ENCODE peak calls at places on chromosome 7, in five cellular contexts. O, N, Y, I and J are unnamed samples.

GRCh38 chr7:106394526-106394925 is 109.7 kb upstream of the NAMPT start:
- DNase-seq in O (no peak), N (no peak), Y (no peak), I (no peak), J (no peak)

GRCh38 chr7:108244110-108244509 is 113.9 kb upstream of the LAMB4 start:
- DNase-seq in O (no peak), N (no peak), Y (no peak), I (no peak), J (no peak)

GRCh38 chr7:5361446-5362155 is 62.0 kb downstream of the TNRC18 start:
- DNase-seq in O (no peak), N (no peak), Y (no peak), I (no peak), J (no peak)

GRCh38 chr7:99308461-99309074 is 17.1 kb upstream of the ARPC1A start:
- DNase-seq in O (no peak), N (no peak), Y (no peak), I (peak; percentile 78), J (no peak)

GRCh38 chr7:114130860-114131259 is 212.1 kb upstream of the PPP1R3A start:
- DNase-seq in O (no peak), N (no peak), Y (no peak), I (no peak), J (peak; percentile 94)

GRCh38 chr7:132472463-132473120 is 103.7 kb downstream of the PLXNA4 start:
- DNase-seq in O (peak; percentile 57), N (no peak), Y (no peak), I (peak; percentile 75), J (no peak)

GRCh38 chr7:42183547-42183946 is 53.5 kb downstream of the GLI3 start:
- DNase-seq in O (no peak), N (no peak), Y (no peak), I (no peak), J (no peak)

GRCh38 chr7:22001345-22002004 is 55.8 kb upstream of the CDCA7L start:
- DNase-seq in O (no peak), N (peak; percentile 63), Y (no peak), I (peak; percentile 75), J (no peak)

GRCh38 chr7:17434841-17435692 is 136.6 kb downstream of the AHR start:
- DNase-seq in O (no peak), N (no peak), Y (no peak), I (no peak), J (no peak)

GRCh38 chr7:139360948-139361307 is 1.2 kb downstream of the LUC7L2 start:
- DNase-seq in O (no peak), N (no peak), Y (no peak), I (no peak), J (no peak)

GRCh38 chr7:37100735-37101331 is 347.8 kb downstream of the ELMO1 start:
- DNase-seq in O (no peak), N (no peak), Y (no peak), I (no peak), J (no peak)

GRCh38 chr7:70082026-70082655 is 483.9 kb downstream of the AUTS2 start:
- DNase-seq in O (no peak), N (no peak), Y (no peak), I (peak; percentile 64), J (no peak)

GRCh38 chr7:105202561-105203130 is 186.1 kb downstream of the SRPK2 start:
- DNase-seq in O (no peak), N (no peak), Y (no peak), I (no peak), J (no peak)

GRCh38 chr7:155449008-155449879 is 8.7 kb upstream of the EN2 start:
- DNase-seq in O (no peak), N (no peak), Y (peak; percentile 39), I (no peak), J (no peak)

GRCh38 chr7:131948434-131949053 is 392.1 kb upstream of the PODXL start:
- DNase-seq in O (no peak), N (no peak), Y (peak; percentile 69), I (peak; percentile 33), J (no peak)

GRCh38 chr7:41383596-41383995 is 319.3 kb downstream of the INHBA start:
- DNase-seq in O (no peak), N (no peak), Y (no peak), I (no peak), J (no peak)

GRCh38 chr7:119341822-119342221 is 931.2 kb upstream of the KCND2 start:
- DNase-seq in O (no peak), N (no peak), Y (no peak), I (no peak), J (no peak)

GRCh38 chr7:42262907-42263466 is 26.0 kb upstream of the GLI3 start:
- DNase-seq in O (no peak), N (no peak), Y (no peak), I (peak; percentile 62), J (peak; percentile 56)

GRCh38 chr7:50142421-50143113 is 49.5 kb upstream of the ZPBP start:
- DNase-seq in O (no peak), N (peak; percentile 63), Y (no peak), I (peak; percentile 42), J (no peak)

DNA sequence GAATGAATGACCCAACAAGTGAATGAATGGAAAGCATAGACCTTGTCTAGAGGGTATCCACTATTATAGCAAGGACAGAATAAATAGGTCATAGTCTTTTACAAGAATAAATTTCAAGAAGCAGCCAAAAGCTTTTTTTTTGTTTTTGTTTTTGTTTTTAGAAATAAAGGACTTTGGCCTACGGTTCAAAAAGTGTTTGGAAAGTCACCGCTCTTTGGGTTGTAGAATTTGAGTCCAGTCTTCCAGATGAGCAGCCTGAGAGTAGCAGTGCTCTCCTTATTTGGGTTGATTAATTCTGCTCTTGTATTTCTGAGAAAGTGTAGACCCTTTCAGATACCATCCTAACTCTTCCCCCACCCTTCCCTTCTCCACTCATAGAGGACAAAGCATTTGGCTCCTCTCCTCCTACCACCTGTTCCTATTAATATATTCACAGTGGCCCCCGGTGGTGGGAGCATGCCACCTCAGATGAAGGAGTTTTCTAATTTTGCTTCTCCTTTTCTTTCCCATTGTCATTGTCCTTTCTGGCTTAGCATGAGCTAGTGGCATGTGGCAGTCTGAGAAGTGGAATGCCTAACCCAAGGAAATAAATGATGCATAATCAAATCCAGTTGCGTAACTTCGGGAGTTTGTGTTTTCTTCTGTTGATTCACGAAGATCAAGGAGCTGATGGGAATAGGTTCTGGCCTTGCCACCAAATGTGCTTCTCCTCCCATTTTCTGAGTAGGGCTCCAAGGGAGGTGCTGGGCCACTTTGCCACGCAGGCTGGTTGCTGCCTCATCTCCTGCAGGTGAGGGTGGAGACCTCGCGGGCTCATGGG is 114.7 kb downstream of the CHN2 start:
- DNase-seq in O (no peak), N (no peak), Y (no peak), I (no peak), J (no peak)
- TF ChIP-seq CTCF in O (no peak), N (no peak), Y (no peak), I (peak; percentile 25), J (peak; percentile 41)

DNA sequence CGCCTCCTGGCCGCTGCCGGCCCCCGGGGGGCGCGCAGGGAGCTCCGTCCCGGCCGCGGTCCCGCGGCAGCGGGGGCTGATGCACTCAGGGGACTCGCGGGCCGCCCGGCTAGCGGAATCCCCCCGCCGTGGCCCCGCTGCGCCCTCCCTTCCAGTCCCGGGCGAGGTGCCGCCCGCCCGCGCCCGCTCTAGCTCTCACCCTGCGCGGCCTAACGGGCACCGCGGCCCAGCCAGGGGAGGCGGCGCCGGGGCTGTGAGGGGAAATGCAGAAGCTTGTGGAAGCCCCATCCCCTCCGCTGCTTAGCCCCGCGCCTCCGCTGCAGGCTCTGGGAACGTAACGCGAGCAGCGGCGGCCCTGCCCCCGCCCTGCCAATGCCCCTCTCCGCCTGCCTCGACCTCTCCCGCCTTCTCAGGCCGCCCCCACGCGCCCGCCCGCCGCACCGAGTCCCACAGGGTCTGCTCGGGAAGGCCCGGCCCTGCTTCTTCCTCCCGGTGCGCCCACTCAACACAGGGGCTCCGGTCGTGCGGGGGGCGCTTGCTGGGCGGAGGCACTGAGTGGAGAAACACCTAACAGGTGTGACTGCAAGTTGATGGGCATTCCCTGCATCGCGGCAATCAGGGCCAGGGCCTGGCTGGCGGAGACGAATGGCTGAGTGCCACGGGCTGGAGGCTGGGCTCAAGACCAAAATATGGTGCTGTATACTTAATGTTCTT is 383 bp upstream of the TMEM229A start:
- DNase-seq in O (peak; percentile 29), N (no peak), Y (peak; percentile 57), I (no peak), J (no peak)
- H3K4me3 ChIP-seq in O (peak overlapping the region; percentile 22), N (no peak overlapping the region), Y (peak overlapping the region; percentile 75), I (no peak overlapping the region), J (peak overlapping the region; percentile 31)

DNA sequence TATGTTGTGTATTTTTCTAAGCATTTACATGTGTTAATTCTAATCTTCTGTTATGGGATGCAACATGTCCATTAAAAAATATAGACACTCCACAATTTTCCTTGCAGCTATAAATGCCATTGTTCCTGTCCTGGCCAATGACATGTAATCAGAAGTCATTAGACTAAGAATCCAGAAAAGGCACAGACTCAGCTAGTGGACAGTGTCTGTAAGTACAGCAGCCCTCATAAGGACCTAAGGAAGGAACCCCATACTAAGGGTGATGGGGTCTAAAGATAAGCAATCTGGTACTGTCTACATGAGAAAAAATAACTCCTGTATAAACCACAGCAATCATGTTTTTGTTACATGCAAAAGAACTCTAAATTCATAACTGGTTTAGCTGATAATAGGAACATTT is 115.9 kb downstream of the GPR85 start:
- DNase-seq in O (no peak), N (peak; percentile 9), Y (no peak), I (no peak), J (no peak)
- TF ChIP-seq CTCF in O (no peak), N (peak; percentile 22), Y (no peak), I (peak; percentile 23), J (peak; percentile 23)

GRCh38 chr7:32659853-32660252 is 164.6 kb downstream of the AVL9 start:
- DNase-seq in O (no peak), N (no peak), Y (no peak), I (no peak), J (no peak)

GRCh38 chr7:32661929-32662328 is 166.6 kb downstream of the AVL9 start:
- DNase-seq in O (no peak), N (no peak), Y (no peak), I (no peak), J (no peak)

GRCh38 chr7:32660936-32661335 is 165.6 kb downstream of the AVL9 start:
- DNase-seq in O (no peak), N (no peak), Y (no peak), I (no peak), J (no peak)

GRCh38 chr7:32661501-32661900 is 166.2 kb downstream of the AVL9 start:
- DNase-seq in O (no peak), N (no peak), Y (no peak), I (no peak), J (no peak)

GRCh38 chr7:32658034-32658944 is 163.0 kb downstream of the AVL9 start:
- DNase-seq in O (no peak), N (peak; percentile 6), Y (no peak), I (peak; percentile 47), J (no peak)
- H3K4me3 ChIP-seq in O (no peak overlapping the region), N (no peak overlapping the region), Y (no peak overlapping the region), I (no peak overlapping the region), J (no peak overlapping the region)

GRCh38 chr7:23222439-23223045 is 24.0 kb upstream of the GPNMB start:
- DNase-seq in O (no peak), N (no peak), Y (no peak), I (no peak), J (no peak)
- TF ChIP-seq CTCF in O (no peak), N (no peak), Y (no peak), I (no peak), J (no peak)

GRCh38 chr7:1854521-1855395 is 184.7 kb downstream of the ELFN1 start:
- DNase-seq in O (peak; percentile 20), N (no peak), Y (peak; percentile 40), I (no peak), J (no peak)
- H3K4me3 ChIP-seq in O (no peak overlapping the region), N (no peak overlapping the region), Y (no peak overlapping the region), I (no peak overlapping the region), J (no peak overlapping the region)